ENCODE peak calls at places on chromosomes 5 and 9, in seven cellular contexts. X is pancreas, F is HCT116, L is fibroblast of lung, M is A549, C is uterus, N is neuronal stem cell. J is an unnamed sample. For H3K4me1 and H3K9me3, the result is how much of the 10 kb centered on the place peaks cover.

GRCh38 chr5:56638768-56639238 is 176.5 kb upstream of the MAP3K1 start:
- DNase-seq in C (no peak), M (no peak), X (no peak), F (no peak), N (no peak), L (no peak), J (no peak)

GRCh38 chr5:127650649-127651048 is 1.8 kb downstream of the CTXN3 start:
- DNase-seq in F (no peak), L (peak), C (no peak), X (no peak), M (no peak), N (no peak), J (no peak)

GRCh38 chr9:81874926-81875325 is 53.3 kb upstream of the SPATA31D4 start:
- DNase-seq in C (no peak), X (no peak), N (no peak), L (peak), M (peak), F (no peak), J (no peak)

GRCh38 chr9:124975131-124975530 is 34.2 kb upstream of the GOLGA1 start:
- DNase-seq in F (no peak), L (peak), X (no peak), M (no peak), C (no peak), N (no peak), J (no peak)

GRCh38 chr9:123326662-123327093 is 29.3 kb upstream of the CRB2 start:
- DNase-seq in F (no peak), N (no peak), M (no peak), L (no peak), X (no peak), C (no peak), J (no peak)

GRCh38 chr5:112691341-112691685 is 46.4 kb upstream of the APC start:
- DNase-seq in C (no peak), M (no peak), N (no peak), L (no peak), X (no peak), F (no peak), J (no peak)

GRCh38 chr5:81171769-81172168 is 61.4 kb upstream of the CKMT2 start:
- DNase-seq in L (no peak), C (no peak), M (no peak), X (no peak), F (no peak), N (no peak), J (no peak)

GRCh38 chr9:93059097-93059959 is 827 bp downstream of the SUSD3 start:
- DNase-seq in F (no peak), M (no peak), N (no peak), X (no peak), L (no peak), C (peak), J (no peak)

GRCh38 chr5:142829821-142830220 is 59.6 kb downstream of the ARHGAP26 start:
- DNase-seq in L (peak), N (no peak), X (no peak), F (no peak), C (peak), M (no peak), J (no peak)

DNA sequence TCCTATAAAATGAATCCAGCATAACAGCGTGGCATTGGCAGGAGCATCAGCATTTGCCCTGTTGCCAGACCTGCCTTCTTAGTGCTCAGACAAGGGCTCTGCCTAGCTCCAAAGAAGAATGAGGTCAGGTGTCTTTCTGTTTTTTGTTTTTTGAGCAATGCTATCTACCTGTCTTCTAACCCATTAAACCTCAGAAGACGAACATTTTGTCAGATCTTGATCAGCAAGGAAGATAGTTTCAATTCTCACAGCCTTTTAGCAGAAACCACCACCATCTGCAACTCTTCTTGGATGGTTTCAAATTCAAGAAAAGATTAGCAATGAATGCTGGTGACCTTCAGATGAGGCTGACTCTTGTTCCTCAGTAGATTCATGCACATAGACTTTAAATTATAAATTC is 103.5 kb upstream of the IQGAP2 start:
- DNase-seq in C (no peak), N (no peak), L (no peak), X (no peak), F (no peak), M (no peak), J (no peak)
- H3K4me1 ChIP-seq in C (under half), N (under half), L (under half), X (under half), F (under half), M (under half), J (under half)

GRCh38 chr5:116578676-116579075 is 4.1 kb upstream of the SEMA6A start:
- DNase-seq in N (no peak), C (no peak), M (no peak), X (no peak), L (no peak), F (no peak), J (no peak)
- H3K9me3 ChIP-seq in N (under half), C (under half), M (under half), X (under half), L (under half), F (under half), J (under half)

GRCh38 chr9:130847306-130848217 is 12.5 kb downstream of the ABL1 start:
- DNase-seq in N (no peak), C (peak), L (peak), F (no peak), M (peak), X (peak), J (peak)
- H3K4me3 ChIP-seq in N (no peak), C (no peak), L (peak), F (no peak), M (peak), X (no peak), J (no peak)

GRCh38 chr9:26264709-26265601 is 586.7 kb upstream of the TUSC1 start:
- DNase-seq in N (no peak), M (peak), X (no peak), L (peak), C (no peak), F (no peak), J (no peak)

GRCh38 chr9:26261503-26262330 is 583.5 kb upstream of the TUSC1 start:
- DNase-seq in N (no peak), F (no peak), M (peak), X (no peak), C (no peak), L (peak), J (no peak)

GRCh38 chr9:26263451-26263850 is 585.2 kb upstream of the TUSC1 start:
- DNase-seq in L (peak), F (no peak), N (no peak), M (no peak), X (no peak), C (no peak), J (no peak)

GRCh38 chr9:26260238-26260637 is 582.0 kb upstream of the TUSC1 start:
- DNase-seq in C (no peak), M (peak), N (no peak), X (no peak), F (no peak), L (peak), J (no peak)

DNA sequence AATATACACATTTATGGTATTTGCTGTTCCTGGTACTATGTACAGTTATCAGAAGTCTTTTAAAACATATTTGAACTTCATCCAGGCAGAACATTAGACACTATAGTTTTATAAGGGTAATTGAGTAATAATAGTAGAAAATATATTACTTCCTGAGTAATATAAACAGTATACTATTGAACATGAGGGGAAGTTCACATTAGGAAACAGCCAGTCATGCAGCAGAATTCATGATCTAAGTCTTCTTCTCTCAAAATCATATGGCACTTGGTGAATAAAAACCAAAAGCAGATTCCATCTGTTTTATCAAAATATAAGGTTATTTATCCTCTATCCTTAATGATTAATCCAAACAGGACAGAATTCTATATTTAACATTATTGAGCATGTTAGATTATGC is 584.2 kb upstream of the TUSC1 start:
- DNase-seq in X (no peak), C (no peak), N (no peak), F (no peak), M (peak), L (peak), J (no peak)
- H3K4me1 ChIP-seq in X (under half), C (under half), N (under half), F (under half), M (half or more), L (under half), J (under half)

DNA sequence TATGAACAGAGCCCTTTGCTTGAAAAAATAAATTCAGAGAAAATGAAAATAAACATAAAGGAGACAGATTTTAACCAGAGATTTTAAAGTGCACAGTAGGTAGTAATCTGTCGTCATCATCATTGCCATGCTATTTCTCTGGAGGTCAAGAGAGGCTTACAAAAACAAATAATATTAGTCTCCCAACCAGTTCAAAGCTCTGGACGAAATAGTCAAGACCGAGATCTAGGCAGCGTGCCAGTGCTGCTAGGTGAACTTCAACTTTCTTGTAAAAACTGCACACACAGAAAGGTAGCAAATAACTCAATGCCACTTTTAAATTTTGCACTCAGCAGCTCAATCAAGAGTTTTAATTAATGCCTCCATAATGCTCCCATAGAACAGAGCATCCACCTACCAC is 656.7 kb downstream of the IRX1 start:
- DNase-seq in F (no peak), N (no peak), M (no peak), X (no peak), L (no peak), C (no peak), J (no peak)
- H3K9me3 ChIP-seq in F (under half), N (under half), M (under half), X (under half), L (under half), C (under half), J (under half)

J was measured in heart left ventricle.